ENCODE peak calls at places on chromosomes 16 and 17, in eight cellular contexts. L is lung, P is progenitor cell of endocrine pancreas, X is globus pallidus, S is NCI-H1436, O is HFFc6, R is NCI-H2081, V is RWPE1. T is an unnamed sample.

GRCh38 chr17:21283482-21284318 is 811 bp upstream of the MAP2K3 start:
- DNase-seq in L (no peak), P (no peak), X (no peak), S (no peak), O (peak), R (no peak), V (no peak), T (no peak)

GRCh38 chr17:79629548-79630049 is 18.7 kb upstream of the RBFOX3 start:
- DNase-seq in L (no peak), P (peak), X (no peak), S (no peak), O (no peak), R (no peak), V (no peak), T (no peak)

GRCh38 chr17:31413081-31413799 is 21.8 kb downstream of the RAB11FIP4 start:
- DNase-seq in L (no peak), P (no peak), X (no peak), S (no peak), O (no peak), R (no peak), V (no peak), T (no peak)

GRCh38 chr16:69860233-69861231 is 90.6 kb upstream of the CLEC18A start:
- DNase-seq in L (no peak), P (no peak), X (no peak), S (no peak), O (no peak), R (no peak), V (no peak), T (no peak)

GRCh38 chr16:22318690-22319358 is 21.6 kb downstream of the POLR3E start:
- DNase-seq in L (no peak), P (no peak), X (no peak), S (no peak), O (peak), R (no peak), V (peak), T (peak)

GRCh38 chr17:29844339-29845048 is 85.5 kb downstream of the SSH2 start:
- DNase-seq in L (no peak), P (no peak), X (no peak), S (peak), O (no peak), R (no peak), V (no peak), T (no peak)

GRCh38 chr17:76781056-76781982 is 43.4 kb downstream of the MFSD11 start:
- DNase-seq in L (no peak), P (no peak), X (no peak), S (no peak), O (no peak), R (no peak), V (no peak), T (no peak)

GRCh38 chr16:49484454-49484853 is 110.8 kb downstream of the C16orf78 start:
- DNase-seq in L (peak), P (peak), X (peak), S (no peak), O (no peak), R (no peak), V (peak), T (no peak)

GRCh38 chr17:61149862-61150362 is 249.7 kb upstream of the TBX2 start:
- DNase-seq in L (no peak), P (no peak), X (no peak), S (peak), O (no peak), R (peak), V (no peak), T (no peak)

GRCh38 chr17:53061446-53061845 is 761.3 kb upstream of the KIF2B start:
- DNase-seq in L (no peak), P (no peak), X (no peak), S (no peak), O (no peak), R (no peak), V (no peak), T (no peak)

GRCh38 chr16:2207872-2208271 is 2.6 kb downstream of the MLST8 start:
- DNase-seq in L (no peak), P (no peak), X (no peak), S (no peak), O (no peak), R (no peak), V (no peak), T (no peak)

GRCh38 chr17:1713878-1714487 is 3.8 kb upstream of the TLCD2 start:
- DNase-seq in L (no peak), P (peak), X (no peak), S (peak), O (peak), R (peak), V (peak), T (peak)

GRCh38 chr16:23771027-23771426 is 16.2 kb downstream of the CHP2 start:
- DNase-seq in L (no peak), P (no peak), X (no peak), S (no peak), O (no peak), R (no peak), V (peak), T (no peak)

GRCh38 chr17:29138991-29139682 is 41.1 kb downstream of the MYO18A start:
- DNase-seq in L (no peak), P (no peak), X (peak), S (no peak), O (no peak), R (no peak), V (no peak), T (no peak)

GRCh38 chr17:28527181-28527681 is 21.1 kb downstream of the FOXN1 start:
- DNase-seq in L (no peak), P (no peak), X (no peak), S (no peak), O (no peak), R (no peak), V (no peak), T (no peak)

GRCh38 chr17:65173284-65173793 is 36.2 kb downstream of the RGS9 start:
- DNase-seq in L (no peak), P (no peak), X (no peak), S (peak), O (peak), R (peak), V (peak), T (no peak)

GRCh38 chr16:85238233-85238647 is 126.0 kb upstream of the CIBAR2 start:
- DNase-seq in L (peak), P (no peak), X (peak), S (no peak), O (peak), R (no peak), V (no peak), T (peak)

GRCh38 chr17:38354466-38354865 is 2.8 kb downstream of the SOCS7 start:
- DNase-seq in L (no peak), P (no peak), X (no peak), S (no peak), O (no peak), R (no peak), V (no peak), T (no peak)

GRCh38 chr16:83717308-83717707 is 90.5 kb upstream of the HSBP1 start:
- DNase-seq in L (no peak), P (no peak), X (no peak), S (no peak), O (no peak), R (no peak), V (no peak), T (no peak)

GRCh38 chr16:84955427-84955826 is 55.9 kb downstream of the ZDHHC7 start:
- DNase-seq in L (no peak), P (no peak), X (no peak), S (no peak), O (no peak), R (no peak), V (no peak), T (no peak)

GRCh38 chr17:65143899-65144590 is 6.9 kb downstream of the RGS9 start:
- DNase-seq in L (no peak), P (no peak), X (no peak), S (no peak), O (no peak), R (no peak), V (no peak), T (no peak)

GRCh38 chr17:17020821-17021193 is 21.4 kb upstream of the MPRIP start:
- DNase-seq in L (no peak), P (no peak), X (no peak), S (no peak), O (no peak), R (no peak), V (no peak), T (no peak)

GRCh38 chr17:77287432-77288068 is 146.8 kb downstream of the SEC14L1 start:
- DNase-seq in L (no peak), P (no peak), X (no peak), S (no peak), O (peak), R (peak), V (peak), T (peak)

GRCh38 chr17:51751072-51751471 is 407.4 kb downstream of the CA10 start:
- DNase-seq in L (no peak), P (no peak), X (no peak), S (no peak), O (no peak), R (no peak), V (no peak), T (no peak)

GRCh38 chr17:17200831-17201230 is 5.3 kb downstream of the PLD6 start:
- DNase-seq in L (no peak), P (no peak), X (no peak), S (no peak), O (no peak), R (no peak), V (no peak), T (peak)

GRCh38 chr17:82348434-82348833 is 10.6 kb upstream of the TEX19 start:
- DNase-seq in L (no peak), P (no peak), X (no peak), S (no peak), O (no peak), R (no peak), V (no peak), T (no peak)

GRCh38 chr17:77853208-77853977 is 105.1 kb upstream of the TNRC6C start:
- DNase-seq in L (no peak), P (no peak), X (no peak), S (no peak), O (no peak), R (no peak), V (no peak), T (no peak)

GRCh38 chr17:29807520-29808361 is 122.3 kb downstream of the SSH2 start:
- DNase-seq in L (peak), P (peak), X (peak), S (peak), O (peak), R (peak), V (peak), T (peak)

T was measured in fibroblast of gingiva.